ENCODE peak calls at places on chromosomes 5 and 9, in five cellular contexts. A, T, K, Y and N are unnamed samples.

GRCh38 chr5:1507961-1508678 is 15.6 kb downstream of the LPCAT1 start:
- DNase-seq in A (peak), T (peak), K (no peak), Y (no peak), N (peak)

GRCh38 chr9:34338664-34339063 is 9.3 kb downstream of the NUDT2 start:
- DNase-seq in A (no peak), T (no peak), K (no peak), Y (no peak), N (no peak)

GRCh38 chr5:77095189-77095588 is 8.1 kb upstream of the ZBED3 start:
- DNase-seq in A (no peak), T (no peak), K (no peak), Y (no peak), N (no peak)

GRCh38 chr5:3891118-3891517 is 295.5 kb downstream of the IRX1 start:
- DNase-seq in A (no peak), T (no peak), K (peak), Y (no peak), N (no peak)

GRCh38 chr5:138754699-138755057 is 1.5 kb downstream of the CTNNA1 start:
- DNase-seq in A (no peak), T (no peak), K (no peak), Y (peak), N (no peak)

GRCh38 chr5:179330186-179330900 is 14.9 kb downstream of the ADAMTS2 start:
- DNase-seq in A (no peak), T (no peak), K (no peak), Y (no peak), N (peak)

GRCh38 chr9:129235931-129236331 is 57.9 kb upstream of the IER5L start:
- DNase-seq in A (peak), T (no peak), K (no peak), Y (no peak), N (peak)

GRCh38 chr5:4758550-4758949 is 381.6 kb upstream of the ADAMTS16 start:
- DNase-seq in A (no peak), T (no peak), K (no peak), Y (no peak), N (no peak)

GRCh38 chr5:77168187-77168883 is 42.1 kb upstream of the PDE8B start:
- DNase-seq in A (no peak), T (peak), K (no peak), Y (peak), N (peak)

GRCh38 chr9:4335631-4336030 is 35.8 kb upstream of the GLIS3 start:
- DNase-seq in A (no peak), T (no peak), K (no peak), Y (no peak), N (no peak)

GRCh38 chr5:116543501-116543900 is 31.1 kb downstream of the SEMA6A start:
- DNase-seq in A (no peak), T (no peak), K (no peak), Y (peak), N (no peak)

GRCh38 chr5:3796736-3797135 is 201.1 kb downstream of the IRX1 start:
- DNase-seq in A (no peak), T (no peak), K (no peak), Y (no peak), N (no peak)

GRCh38 chr9:89879711-89880110 is 274.9 kb downstream of the GADD45G start:
- DNase-seq in A (no peak), T (no peak), K (no peak), Y (no peak), N (no peak)

GRCh38 chr5:131524431-131524830 is 110.6 kb downstream of the RAPGEF6 start:
- DNase-seq in A (no peak), T (no peak), K (no peak), Y (no peak), N (no peak)

GRCh38 chr5:139788294-139788875 is 7.2 kb upstream of the PSD2 start:
- DNase-seq in A (no peak), T (peak), K (peak), Y (no peak), N (peak)

GRCh38 chr5:10111575-10111974 is 138.1 kb downstream of the ATPSCKMT start:
- DNase-seq in A (no peak), T (no peak), K (peak), Y (peak), N (no peak)

GRCh38 chr9:69173891-69174644 is at the start of gene TJP2:
- DNase-seq in A (no peak), T (peak), K (peak), Y (no peak), N (peak)

GRCh38 chr9:22124263-22125011 is 115.3 kb upstream of the CDKN2B start:
- DNase-seq in A (no peak), T (no peak), K (no peak), Y (peak), N (no peak)

GRCh38 chr5:124803617-124804331 is 57.3 kb upstream of the ZNF608 start:
- DNase-seq in A (no peak), T (no peak), K (no peak), Y (no peak), N (no peak)

GRCh38 chr5:103472820-103473219 is 89.8 kb downstream of the NUDT12 start:
- DNase-seq in A (no peak), T (no peak), K (no peak), Y (peak), N (no peak)

GRCh38 chr5:103445426-103446035 is 117.1 kb downstream of the NUDT12 start:
- DNase-seq in A (no peak), T (no peak), K (no peak), Y (no peak), N (no peak)

GRCh38 chr5:98639258-98639657 is 134.2 kb upstream of the RGMB start:
- DNase-seq in A (no peak), T (no peak), K (peak), Y (no peak), N (no peak)
- H3K27ac ChIP-seq in A (no peak), T (no peak), K (no peak), Y (no peak), N (no peak)

GRCh38 chr9:122202099-122202498 is 26.7 kb downstream of the LHX6 start:
- DNase-seq in A (no peak), T (no peak), K (no peak), Y (no peak), N (no peak)
- H3K27ac ChIP-seq in A (no peak), T (no peak), K (no peak), Y (no peak), N (no peak)

DNA sequence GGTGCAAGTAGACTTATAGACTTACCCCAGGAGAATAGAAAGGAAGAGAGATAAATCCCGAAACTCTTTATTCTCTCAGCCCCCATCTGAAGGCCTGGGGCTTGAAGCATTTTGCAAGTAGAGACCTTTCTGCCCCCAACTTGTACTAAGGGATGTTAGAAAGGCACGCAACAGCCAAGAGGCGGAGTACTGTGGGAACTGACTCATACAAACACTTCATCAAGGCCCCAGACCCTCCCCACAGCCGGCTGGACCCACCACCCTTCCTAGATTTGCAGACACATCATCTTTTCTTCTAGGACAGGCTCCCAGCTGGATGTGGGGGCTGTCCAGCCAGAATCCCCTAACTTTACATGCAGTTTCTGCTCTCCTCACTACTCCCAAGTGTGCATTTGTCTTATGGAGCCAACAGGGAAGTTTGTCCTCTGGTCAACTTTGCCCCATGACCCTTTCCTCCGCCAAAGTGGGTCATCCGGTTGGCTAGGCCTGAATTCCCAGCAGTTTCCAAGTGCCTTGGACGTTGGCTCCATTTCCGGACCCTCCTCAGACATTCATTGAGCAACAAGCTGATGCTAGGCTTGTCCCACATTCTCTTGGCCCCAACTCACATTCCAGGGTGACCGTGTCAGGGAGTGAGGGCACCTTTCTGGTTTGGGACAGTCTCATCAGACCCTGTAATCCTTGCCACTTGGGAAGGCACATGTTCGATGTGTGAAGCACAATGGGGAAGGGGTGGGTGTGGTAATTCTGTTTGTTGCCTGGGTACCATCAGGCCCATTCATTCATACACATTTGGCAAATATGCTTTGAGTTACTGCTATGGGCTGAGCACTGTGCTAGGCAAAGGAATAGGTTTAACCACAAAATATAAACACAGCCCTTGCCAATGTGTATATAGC is 64.6 kb downstream of the ABLIM3 start:
- DNase-seq in A (no peak), T (no peak), K (no peak), Y (peak), N (peak)
- H3K27ac ChIP-seq in A (no peak), T (no peak), K (no peak), Y (no peak), N (peak)

GRCh38 chr5:61824396-61824795 is 481.6 kb upstream of the KIF2A start:
- DNase-seq in A (no peak), T (no peak), K (no peak), Y (no peak), N (no peak)

GRCh38 chr5:61822584-61822983 is 483.4 kb upstream of the KIF2A start:
- DNase-seq in A (no peak), T (no peak), K (no peak), Y (no peak), N (no peak)

GRCh38 chr5:61823796-61824195 is 482.2 kb upstream of the KIF2A start:
- DNase-seq in A (no peak), T (no peak), K (no peak), Y (no peak), N (no peak)

GRCh38 chr5:61821561-61821960 is 484.4 kb upstream of the KIF2A start:
- DNase-seq in A (no peak), T (no peak), K (no peak), Y (peak), N (no peak)

GRCh38 chr5:61827445-61827975 is 478.5 kb upstream of the KIF2A start:
- DNase-seq in A (no peak), T (no peak), K (no peak), Y (no peak), N (no peak)
- H3K27ac ChIP-seq in A (no peak), T (no peak), K (no peak), Y (no peak), N (no peak)

DNA sequence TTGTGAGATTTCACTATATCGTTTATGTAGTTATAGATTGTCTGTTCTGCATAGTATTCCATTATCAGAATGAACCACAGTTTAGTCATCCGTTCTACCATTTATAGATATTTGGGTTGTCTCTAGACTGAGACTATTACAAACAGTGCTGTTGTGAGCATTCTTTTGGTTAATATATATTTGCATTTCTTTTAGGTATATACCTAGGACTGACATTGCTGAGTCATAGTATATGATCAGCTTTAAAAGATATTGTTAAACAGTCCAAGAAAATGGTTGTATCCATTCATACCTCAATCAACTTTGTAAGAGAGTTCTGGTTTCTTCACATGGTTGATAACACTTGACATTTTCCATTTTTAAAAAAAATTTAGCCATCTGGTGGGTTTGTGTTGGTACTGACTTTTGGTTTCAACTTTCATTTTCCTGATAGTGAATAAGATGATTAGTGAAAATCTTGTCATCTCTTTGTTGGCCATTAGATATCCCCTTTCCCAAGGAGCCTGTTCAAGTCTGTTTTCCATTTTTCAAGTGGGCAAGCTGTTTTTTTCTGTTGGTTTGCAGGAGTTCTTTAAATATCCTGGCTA is 22.9 kb upstream of the ADAM19 start:
- DNase-seq in A (no peak), T (no peak), K (no peak), Y (peak), N (no peak)
- H3K27ac ChIP-seq in A (no peak), T (no peak), K (no peak), Y (peak), N (no peak)

DNA sequence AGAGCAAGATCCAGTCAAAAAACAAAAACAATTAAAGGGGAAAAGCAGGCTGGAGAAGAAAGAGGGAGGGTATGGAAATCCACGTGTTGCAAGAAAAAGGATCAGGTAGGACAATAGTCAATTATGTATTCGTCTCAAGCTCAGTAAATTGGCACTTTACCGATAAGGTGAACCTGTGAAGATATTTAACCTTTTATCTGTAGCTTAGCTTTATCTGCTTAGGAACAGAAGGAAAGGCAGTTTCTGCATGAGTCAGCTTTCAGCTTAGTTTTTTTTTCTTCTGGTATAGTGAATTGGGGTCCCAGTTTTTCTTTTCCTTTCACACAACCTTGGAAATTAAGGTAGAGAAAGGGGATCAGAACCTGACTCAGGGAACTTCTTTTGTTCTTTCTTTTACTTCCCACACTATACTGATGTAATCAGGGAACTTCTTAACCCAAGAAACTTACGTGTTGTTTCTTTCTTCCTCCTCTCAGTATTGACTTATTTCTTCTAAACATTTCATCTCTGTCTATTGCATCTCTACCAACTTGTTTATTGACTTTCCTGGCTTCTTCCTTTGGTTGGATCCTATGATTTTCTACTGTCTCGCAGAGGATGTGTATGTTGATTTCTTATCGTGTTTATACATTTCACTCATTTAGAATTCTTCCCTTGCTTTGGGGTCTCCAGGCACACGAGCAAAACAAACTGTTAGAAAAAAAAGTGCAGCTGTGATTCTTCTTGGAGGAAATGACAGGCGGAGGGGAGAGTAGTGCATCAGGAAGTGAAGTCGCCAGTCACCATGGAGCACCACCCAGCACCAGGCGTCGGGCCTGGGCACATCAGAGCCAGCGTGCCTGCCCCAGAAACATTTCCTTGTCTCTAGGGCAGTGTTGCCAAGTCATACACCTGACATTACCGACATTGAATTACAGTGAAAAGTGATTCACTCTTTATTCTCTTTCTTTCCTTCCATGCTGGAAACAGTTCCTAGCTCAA is 123.0 kb upstream of the LHFPL2 start:
- DNase-seq in A (no peak), T (no peak), K (no peak), Y (no peak), N (peak)
- H3K27ac ChIP-seq in A (no peak), T (no peak), K (peak), Y (no peak), N (peak)